ENCODE peak calls at places on chromosomes 5 and 9, in seven cellular contexts. R is GM06990, X is endodermal cell, S is keratinocyte, E is fibroblast of lung, K is DND-41, Q is heart right ventricle. G is an unnamed sample.

GRCh38 chr9:113505963-113506624 is 42.6 kb downstream of the RGS3 start:
- DNase-seq in E (no peak), X (no peak), K (no peak), R (no peak), Q (no peak), S (no peak), G (no peak)

GRCh38 chr9:114499528-114499927 is 5.7 kb downstream of the WHRN start:
- DNase-seq in X (no peak), R (no peak), K (no peak), Q (no peak), E (no peak), S (no peak), G (no peak)

GRCh38 chr9:99807276-99807852 is 14.3 kb upstream of the NR4A3 start:
- DNase-seq in E (peak; percentile 71), K (peak; percentile 61), X (peak; percentile 82), Q (peak; percentile 36), R (peak; percentile 30), S (no peak), G (peak; percentile 87)

GRCh38 chr9:129343697-129344375 is 165.8 kb upstream of the IER5L start:
- DNase-seq in X (peak; percentile 64), S (no peak), K (no peak), Q (peak; percentile 60), E (peak; percentile 60), R (no peak), G (peak; percentile 72)

GRCh38 chr9:101736723-101737122 is 1.7 kb downstream of the GRIN3A start:
- DNase-seq in K (no peak), S (no peak), Q (peak; percentile 19), E (no peak), R (no peak), X (peak; percentile 91), G (no peak)

GRCh38 chr5:177498013-177498847 is 826 bp upstream of the PDLIM7 start:
- DNase-seq in X (peak; percentile 55), K (no peak), E (no peak), S (no peak), R (no peak), Q (peak; percentile 67), G (peak; percentile 40)

GRCh38 chr5:36374275-36374862 is 72.7 kb upstream of the RANBP3L start:
- DNase-seq in Q (no peak), R (no peak), K (no peak), E (peak; percentile 71), S (no peak), X (no peak), G (no peak)

GRCh38 chr5:102048940-102049339 is 247.1 kb downstream of the SLCO4C1 start:
- DNase-seq in X (no peak), E (peak; percentile 1), R (no peak), K (no peak), S (no peak), Q (no peak), G (no peak)

GRCh38 chr5:170154297-170154696 is 48.6 kb downstream of the FOXI1 start:
- DNase-seq in Q (no peak), X (no peak), K (no peak), R (no peak), E (no peak), S (no peak), G (no peak)

GRCh38 chr5:144028058-144028457 is 142.4 kb downstream of the YIPF5 start:
- DNase-seq in E (peak; percentile 68), X (no peak), Q (no peak), S (no peak), K (no peak), R (no peak), G (no peak)

GRCh38 chr9:133664651-133665050 is 28.5 kb downstream of the DBH start:
- DNase-seq in K (no peak), X (no peak), E (no peak), R (no peak), S (no peak), Q (no peak), G (no peak)

GRCh38 chr9:125140576-125140975 is 2.8 kb downstream of the SCAI start:
- DNase-seq in S (no peak), E (no peak), Q (no peak), R (no peak), X (no peak), K (no peak), G (no peak)

GRCh38 chr5:58932057-58932594 is 349.3 kb downstream of the RAB3C start:
- DNase-seq in Q (no peak), R (no peak), S (no peak), E (no peak), X (no peak), K (no peak), G (no peak)

GRCh38 chr5:138981606-138982005 is 106.5 kb upstream of the LRRTM2 start:
- DNase-seq in K (peak; percentile 75), R (no peak), E (no peak), S (no peak), Q (no peak), X (peak; percentile 18), G (no peak)

GRCh38 chr5:151755383-151755782 is 3.0 kb downstream of the ATOX1 start:
- DNase-seq in K (no peak), Q (no peak), X (no peak), E (no peak), S (no peak), R (no peak), G (no peak)

GRCh38 chr9:122807271-122807900 is 7.5 kb downstream of the OR1K1 start:
- DNase-seq in E (no peak), K (no peak), X (no peak), R (no peak), Q (no peak), S (no peak), G (peak; percentile 71)

GRCh38 chr5:143337946-143338345 is 65.5 kb downstream of the NR3C1 start:
- DNase-seq in Q (no peak), R (no peak), S (no peak), X (no peak), E (peak; percentile 70), K (no peak), G (no peak)

GRCh38 chr9:123473226-123473625 is 117.2 kb downstream of the CRB2 start:
- DNase-seq in Q (no peak), E (no peak), S (no peak), K (no peak), R (no peak), X (no peak), G (no peak)

GRCh38 chr5:36669015-36669651 is 62.7 kb downstream of the SLC1A3 start:
- DNase-seq in R (no peak), X (no peak), Q (no peak), K (no peak), S (no peak), E (no peak), G (no peak)

GRCh38 chr9:100126423-100126822 is 27.4 kb downstream of the INVS start:
- DNase-seq in R (no peak), X (no peak), Q (no peak), E (no peak), K (no peak), S (no peak), G (no peak)

GRCh38 chr5:136157514-136157913 is 24.9 kb downstream of the SMAD5 start:
- DNase-seq in R (no peak), Q (no peak), E (no peak), S (no peak), X (no peak), K (no peak), G (no peak)

DNA sequence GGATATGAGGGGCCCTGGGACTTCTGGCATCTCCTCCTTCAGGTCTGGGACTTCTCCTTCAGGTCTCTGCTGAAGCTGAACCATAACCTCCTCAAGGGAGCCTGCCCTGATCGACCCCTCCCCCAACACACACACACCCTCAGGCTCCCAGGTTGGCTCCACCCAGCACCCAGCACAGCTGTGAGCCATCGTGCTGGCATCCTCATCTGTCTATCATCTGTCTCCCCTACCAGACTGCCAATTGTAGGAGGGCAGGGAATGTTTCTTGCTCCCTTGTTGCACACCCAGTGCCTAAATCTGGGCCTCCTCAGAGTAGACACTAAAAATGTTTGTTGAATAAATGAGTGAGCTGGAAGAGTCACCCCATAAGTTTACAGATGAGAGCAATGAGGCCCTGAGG is 71.4 kb downstream of the LRSAM1 start:
- DNase-seq in K (no peak), X (no peak), S (peak; percentile 85), E (no peak), Q (no peak), R (no peak), G (peak; percentile 93)
- H3K36me3 ChIP-seq in K (no peaks in the 10 kb centered on the region), X (peaks cover 50% of the 10 kb centered on the region), S (peaks cover 71% of the 10 kb centered on the region), E (peaks cover 52% of the 10 kb centered on the region), Q (peaks cover 51% of the 10 kb centered on the region), R (no peaks in the 10 kb centered on the region), G (peaks cover 53% of the 10 kb centered on the region)

GRCh38 chr9:92033307-92033706 is 81.9 kb downstream of the SPTLC1 start:
- DNase-seq in R (no peak), S (no peak), X (no peak), E (no peak), Q (no peak), K (no peak), G (no peak)
- H3K36me3 ChIP-seq in R (peaks cover 13% of the 10 kb centered on the region), S (peaks cover 27% of the 10 kb centered on the region), X (peaks cover 77% of the 10 kb centered on the region), E (peaks cover 11% of the 10 kb centered on the region), Q (peaks cover 87% of the 10 kb centered on the region), K (peaks cover 54% of the 10 kb centered on the region), G (peaks cover 29% of the 10 kb centered on the region)

GRCh38 chr9:136218271-136218670 is 13.3 kb upstream of the LHX3 start:
- DNase-seq in E (no peak), S (no peak), R (no peak), Q (no peak), X (no peak), K (no peak), G (no peak)

GRCh38 chr9:136218673-136219072 is 13.7 kb upstream of the LHX3 start:
- DNase-seq in E (no peak), K (no peak), S (no peak), X (no peak), Q (no peak), R (no peak), G (no peak)

GRCh38 chr9:136219276-136219675 is 14.3 kb upstream of the LHX3 start:
- DNase-seq in Q (no peak), X (no peak), K (no peak), S (peak; percentile 75), R (no peak), E (peak; percentile 65), G (no peak)

GRCh38 chr9:136213733-136214132 is 8.8 kb upstream of the LHX3 start:
- DNase-seq in X (no peak), R (no peak), K (no peak), Q (no peak), S (no peak), E (no peak), G (no peak)

DNA sequence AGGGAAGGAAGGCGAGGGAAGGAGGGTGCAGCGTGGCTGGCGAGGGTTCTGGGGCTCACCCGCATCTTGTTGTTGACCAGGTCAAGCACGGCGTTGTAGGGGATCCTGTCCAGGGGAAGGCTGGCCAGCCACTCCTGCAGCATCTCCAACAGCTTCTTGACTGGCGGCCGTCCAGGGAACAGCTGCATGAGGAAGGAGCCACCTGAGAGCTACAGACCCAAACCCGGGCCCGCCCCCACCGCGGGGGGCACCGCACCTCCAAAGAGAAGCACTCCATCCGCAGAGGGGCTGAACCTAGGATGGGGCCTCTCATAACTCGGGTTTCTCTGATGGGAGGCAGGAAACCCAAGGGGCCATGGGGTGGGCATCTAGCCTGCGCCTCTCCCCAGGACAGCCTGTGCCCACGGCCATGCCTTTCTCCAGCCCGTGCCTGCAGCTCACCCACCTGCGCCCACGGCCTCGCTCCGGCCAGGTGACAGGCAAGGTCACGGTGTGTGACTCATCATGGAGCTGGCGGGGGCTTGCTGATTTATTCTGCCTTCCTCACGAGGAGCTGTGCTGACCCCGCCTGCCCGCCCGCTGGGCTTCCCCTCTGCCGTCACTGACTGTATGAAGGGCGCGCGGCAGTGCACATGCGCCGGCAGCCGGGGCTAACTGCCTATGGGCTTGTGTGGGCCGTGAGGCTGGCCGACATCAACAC is 11.8 kb upstream of the LHX3 start:
- DNase-seq in Q (no peak), E (no peak), K (no peak), S (no peak), R (no peak), X (no peak), G (no peak)
- H3K36me3 ChIP-seq in Q (peaks cover 93% of the 10 kb centered on the region), E (peaks cover 4% of the 10 kb centered on the region), K (peaks cover 77% of the 10 kb centered on the region), S (peaks cover 16% of the 10 kb centered on the region), R (peaks cover 39% of the 10 kb centered on the region), X (peaks cover 24% of the 10 kb centered on the region), G (peaks cover 8% of the 10 kb centered on the region)

GRCh38 chr9:88930716-88931115 is 60.6 kb upstream of the S1PR3 start:
- DNase-seq in S (no peak), E (no peak), R (no peak), K (no peak), Q (no peak), X (no peak), G (no peak)
- H3K36me3 ChIP-seq in S (no peaks in the 10 kb centered on the region), E (no peaks in the 10 kb centered on the region), R (no peaks in the 10 kb centered on the region), K (no peaks in the 10 kb centered on the region), Q (no peaks in the 10 kb centered on the region), X (no peaks in the 10 kb centered on the region), G (no peaks in the 10 kb centered on the region)

G was measured in trophoblast cell.